ENCODE peak calls at places on chromosomes 5 and 9, in six cellular contexts. D is left ventricle myocardium inferior, A is fibroblast of mammary gland, S is foreskin fibroblast, Y is lower leg skin, F is choroid plexus epithelial cell. J is an unnamed sample.

GRCh38 chr5:176609724-176610429 is at the start of gene GPRIN1:
- DNase-seq in D (peak; percentile 48), Y (no peak), F (peak; percentile 43), S (peak; percentile 82), A (peak; percentile 26), J (peak; percentile 97)

GRCh38 chr5:96023518-96023917 is 61.9 kb upstream of the ELL2 start:
- DNase-seq in A (peak; percentile 71), Y (no peak), F (peak; percentile 70), S (peak; percentile 67), D (no peak), J (no peak)

GRCh38 chr5:38745836-38746732 is 99.7 kb upstream of the OSMR start:
- DNase-seq in S (peak; percentile 51), F (no peak), A (no peak), D (no peak), Y (no peak), J (no peak)

GRCh38 chr5:154834045-154834444 is 16.4 kb downstream of the FAXDC2 start:
- DNase-seq in F (no peak), A (no peak), S (no peak), Y (no peak), D (no peak), J (no peak)

GRCh38 chr5:115873392-115873791 is 31.7 kb downstream of the AP3S1 start:
- DNase-seq in F (peak; percentile 67), A (peak; percentile 64), S (peak; percentile 70), D (no peak), Y (no peak), J (no peak)

GRCh38 chr5:138754699-138755057 is 1.5 kb downstream of the CTNNA1 start:
- DNase-seq in Y (no peak), A (no peak), F (no peak), D (no peak), S (no peak), J (no peak)

GRCh38 chr9:34185778-34186551 is 7.1 kb downstream of the UBAP1 start:
- DNase-seq in F (peak; percentile 95), A (peak; percentile 98), Y (peak; percentile 60), D (no peak), S (peak; percentile 83), J (peak; percentile 67)

GRCh38 chr9:123069010-123069481 is 35.6 kb downstream of the GPR21 start:
- DNase-seq in S (peak; percentile 82), F (peak; percentile 96), Y (no peak), A (peak; percentile 92), D (no peak), J (no peak)

GRCh38 chr9:3508531-3509374 is 17.0 kb downstream of the RFX3 start:
- DNase-seq in A (peak; percentile 5), F (no peak), S (peak; percentile 37), Y (no peak), D (no peak), J (no peak)

GRCh38 chr5:149616727-149617284 is 35.5 kb downstream of the ARHGEF37 start:
- DNase-seq in S (no peak), Y (no peak), A (no peak), F (no peak), D (no peak), J (no peak)

GRCh38 chr5:173573126-173573960 is 43.1 kb downstream of the BOD1 start:
- DNase-seq in Y (peak; percentile 95), S (peak; percentile 87), A (peak; percentile 47), D (peak; percentile 80), F (peak; percentile 66), J (peak; percentile 88)

GRCh38 chr5:31889131-31889561 is 250.2 kb downstream of the PDZD2 start:
- DNase-seq in D (no peak), A (no peak), F (no peak), S (peak; percentile 19), Y (no peak), J (no peak)

GRCh38 chr5:141867651-141868050 is 10.6 kb downstream of the PCDH1 start:
- DNase-seq in A (no peak), Y (no peak), D (no peak), F (no peak), S (no peak), J (no peak)

GRCh38 chr5:150562832-150563231 is 54.9 kb downstream of the NDST1 start:
- DNase-seq in A (peak; percentile 74), Y (no peak), D (no peak), F (peak; percentile 79), S (peak; percentile 76), J (no peak)

GRCh38 chr9:130290353-130291181 is 25.0 kb downstream of the HMCN2 start:
- DNase-seq in D (peak; percentile 51), F (no peak), Y (no peak), S (no peak), A (peak; percentile 23), J (no peak)

GRCh38 chr9:121050128-121050988 is at the start of gene C5:
- DNase-seq in Y (peak; percentile 40), F (no peak), S (no peak), D (no peak), A (no peak), J (no peak)

GRCh38 chr5:142235050-142235797 is 89.6 kb downstream of the SPRY4 start:
- DNase-seq in S (no peak), Y (no peak), A (peak; percentile 19), D (no peak), F (no peak), J (no peak)

GRCh38 chr5:159897786-159898393 is 18.4 kb upstream of the ADRA1B start:
- DNase-seq in S (peak; percentile 41), D (peak; percentile 29), Y (no peak), F (no peak), A (no peak), J (no peak)

GRCh38 chr9:32899181-32899580 is 102.2 kb downstream of the APTX start:
- DNase-seq in F (no peak), A (peak; percentile 23), Y (no peak), D (no peak), S (peak; percentile 18), J (no peak)

GRCh38 chr5:170070556-170071412 is 34.9 kb upstream of the FOXI1 start:
- DNase-seq in S (peak; percentile 69), F (peak; percentile 67), Y (no peak), A (peak; percentile 45), D (peak; percentile 31), J (no peak)

GRCh38 chr9:99859395-99859980 is 37.8 kb downstream of the NR4A3 start:
- DNase-seq in Y (no peak), F (no peak), A (peak; percentile 67), S (peak; percentile 47), D (no peak), J (no peak)

DNA sequence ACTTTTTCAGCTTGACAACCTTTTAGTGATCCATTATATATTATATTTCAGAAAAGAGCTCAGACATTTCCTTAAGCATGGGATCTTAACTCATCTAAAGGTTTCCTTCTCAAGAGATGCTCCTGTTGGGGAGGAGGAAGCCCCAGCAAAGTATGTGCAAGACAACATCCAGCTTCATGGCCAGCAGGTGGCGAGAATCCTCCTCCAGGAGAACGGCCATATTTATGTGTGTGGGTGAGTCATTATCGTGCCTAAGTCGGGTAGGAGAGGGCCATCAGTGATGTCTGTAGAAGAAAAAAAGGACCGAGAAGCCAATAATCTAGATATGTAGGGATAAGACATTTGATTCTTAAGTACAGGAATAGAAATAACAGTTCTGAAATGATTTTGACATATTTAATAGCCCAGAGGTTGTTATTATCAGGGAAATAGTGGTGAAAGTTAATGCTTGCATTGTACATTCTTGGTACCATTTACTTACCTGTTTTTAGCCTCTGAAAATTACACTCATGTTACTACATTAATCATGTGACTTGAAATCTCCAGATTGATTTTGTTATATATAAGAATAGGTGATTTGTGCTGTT is 28.2 kb downstream of the MTRR start:
- DNase-seq in F (peak; percentile 76), Y (no peak), S (peak; percentile 71), A (peak; percentile 81), D (no peak), J (no peak)
- TF ChIP-seq CTCF in F (peak; percentile 75), Y (no peak), S (peak; percentile 61), A (peak; percentile 69), D (peak; percentile 7), J (no peak)

DNA sequence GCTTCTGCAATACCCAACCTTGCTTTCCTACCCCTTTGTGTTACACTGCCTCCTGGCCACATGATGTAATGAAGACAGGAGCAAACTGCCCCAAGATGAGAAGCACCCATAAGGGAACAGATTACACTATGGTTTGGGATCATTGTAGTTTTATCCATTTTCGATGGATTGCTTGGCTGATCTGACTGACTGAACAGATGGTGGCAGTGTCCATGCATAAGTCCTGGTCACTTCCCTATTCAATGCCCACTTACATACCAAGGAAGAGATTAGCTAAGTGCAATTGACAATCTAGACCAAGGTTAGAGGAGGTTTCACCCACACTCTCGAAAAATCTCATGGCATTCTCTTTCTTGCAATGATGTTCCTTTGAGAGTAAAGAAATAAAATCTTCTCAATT is 319.9 kb downstream of the RAB3C start:
- DNase-seq in S (peak; percentile 16), A (no peak), D (no peak), Y (no peak), F (no peak), J (no peak)
- TF ChIP-seq CTCF in S (no peak), A (peak; percentile 4), D (peak; percentile 34), Y (no peak), F (no peak), J (no peak)

GRCh38 chr5:131164931-131165727 is at the start of gene HINT1:
- DNase-seq in Y (peak; percentile 98), S (peak; percentile 97), D (peak; percentile 92), A (peak; percentile 77), F (peak; percentile 90), J (peak; percentile 96)
- TF ChIP-seq CTCF in Y (no peak), S (no peak), D (no peak), A (peak; percentile 3), F (peak; percentile 27), J (peak; percentile 33)

GRCh38 chr5:36214434-36214833 is 27.3 kb downstream of the NADK2 start:
- DNase-seq in F (no peak), Y (no peak), A (peak; percentile 8), S (no peak), D (no peak), J (no peak)
- TF ChIP-seq CTCF in F (no peak), Y (no peak), A (no peak), S (no peak), D (peak; percentile 26), J (no peak)

DNA sequence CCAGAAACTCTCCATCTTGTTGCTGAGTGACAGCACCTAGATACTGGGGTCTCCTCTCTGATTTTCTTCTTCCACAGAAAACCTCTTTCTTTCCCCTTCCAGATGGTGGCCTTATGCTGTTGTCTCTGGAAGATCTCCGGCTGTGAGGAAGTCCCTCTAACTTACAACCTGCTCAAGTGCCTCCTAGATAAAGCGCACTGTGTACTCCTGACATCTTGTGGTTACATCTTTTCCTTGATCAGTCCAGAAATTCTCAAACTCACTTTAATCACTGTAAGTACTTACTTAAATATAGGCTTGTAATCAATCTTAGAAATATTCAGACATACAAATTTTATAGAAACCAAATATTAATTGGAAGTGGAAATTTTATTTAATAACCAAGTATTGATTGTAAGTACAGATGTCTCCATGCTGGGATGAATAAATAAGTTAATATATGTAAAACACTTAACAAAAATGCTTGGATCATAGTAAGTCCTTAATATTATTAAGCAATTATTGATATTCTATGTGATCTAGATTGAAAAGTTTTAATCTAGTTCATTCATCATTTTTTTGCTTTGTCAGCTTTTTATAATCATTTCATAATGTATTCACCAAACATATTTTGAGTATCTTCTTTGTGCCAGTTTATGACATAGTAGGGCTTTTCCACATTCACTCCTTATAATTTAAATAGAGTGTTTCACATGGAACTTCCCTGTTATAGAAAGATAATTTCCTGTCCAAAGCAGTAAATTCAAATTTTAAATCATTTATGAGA is 1381.4 kb upstream of the CDH6 start:
- DNase-seq in F (no peak), A (no peak), D (no peak), S (no peak), Y (no peak), J (no peak)
- TF ChIP-seq CTCF in F (no peak), A (no peak), D (no peak), S (no peak), Y (no peak), J (no peak)

J was measured in GM13976.